ENCODE peak calls at places on chromosome 21, in six cellular contexts. K, Z, D, B, T and Y are unnamed samples.

GRCh38 chr21:39660596-39660995 is 47.9 kb downstream of the B3GALT5 start:
- DNase-seq in K (peak), Z (no peak), D (peak), B (peak), T (no peak), Y (peak)

GRCh38 chr21:34187935-34188334 is 114.6 kb downstream of the MRPS6 start:
- DNase-seq in K (no peak), Z (no peak), D (no peak), B (peak), T (no peak), Y (no peak)

GRCh38 chr21:44365967-44366585 is 12.7 kb downstream of the TRPM2 start:
- DNase-seq in K (peak), Z (peak), D (no peak), B (no peak), T (no peak), Y (no peak)

GRCh38 chr21:39319814-39320332 is 6.4 kb upstream of the BRWD1 start:
- DNase-seq in K (no peak), Z (no peak), D (no peak), B (peak), T (no peak), Y (no peak)

GRCh38 chr21:38476385-38476784 is 21.9 kb downstream of the ERG start:
- DNase-seq in K (no peak), Z (no peak), D (no peak), B (no peak), T (no peak), Y (no peak)

GRCh38 chr21:37450385-37451044 is 83.9 kb downstream of the DYRK1A start:
- DNase-seq in K (no peak), Z (no peak), D (no peak), B (peak), T (no peak), Y (no peak)

GRCh38 chr21:18529253-18529652 is 125.7 kb upstream of the TMPRSS15 start:
- DNase-seq in K (no peak), Z (no peak), D (peak), B (peak), T (no peak), Y (peak)

GRCh38 chr21:42513985-42514882 is 582 bp downstream of the SLC37A1 start:
- DNase-seq in K (peak), Z (peak), D (no peak), B (no peak), T (peak), Y (peak)

GRCh38 chr21:44024257-44024656 is 12.1 kb downstream of the TRAPPC10 start:
- DNase-seq in K (no peak), Z (no peak), D (no peak), B (no peak), T (no peak), Y (no peak)

GRCh38 chr21:41568606-41569385 is 60.8 kb upstream of the TMPRSS2 start:
- DNase-seq in K (no peak), Z (no peak), D (no peak), B (no peak), T (no peak), Y (no peak)

GRCh38 chr21:44872568-44873355 is 728 bp downstream of the PTTG1IP start:
- DNase-seq in K (peak), Z (peak), D (no peak), B (no peak), T (no peak), Y (peak)

GRCh38 chr21:44375686-44376320 is 22.4 kb downstream of the TRPM2 start:
- DNase-seq in K (peak), Z (no peak), D (no peak), B (no peak), T (no peak), Y (no peak)

GRCh38 chr21:42627527-42628289 is 25.7 kb upstream of the PDE9A start:
- DNase-seq in K (peak), Z (peak), D (no peak), B (no peak), T (no peak), Y (no peak)

GRCh38 chr21:43322805-43323204 is 104.1 kb downstream of the SIK1 start:
- DNase-seq in K (no peak), Z (no peak), D (no peak), B (no peak), T (no peak), Y (no peak)

GRCh38 chr21:29712818-29713217 is 227.0 kb downstream of the GRIK1 start:
- DNase-seq in K (no peak), Z (no peak), D (no peak), B (no peak), T (no peak), Y (no peak)

GRCh38 chr21:46083271-46084040 is 14.5 kb upstream of the COL6A2 start:
- DNase-seq in K (peak), Z (peak), D (no peak), B (peak), T (no peak), Y (peak)

GRCh38 chr21:44957901-44958451 is 18.1 kb downstream of the SLX9 start:
- DNase-seq in K (no peak), Z (peak), D (no peak), B (no peak), T (no peak), Y (no peak)

GRCh38 chr21:37257526-37257966 is 9.6 kb downstream of the VPS26C start:
- DNase-seq in K (no peak), Z (peak), D (peak), B (peak), T (no peak), Y (no peak)

GRCh38 chr21:29164330-29164942 is 34.0 kb downstream of the MAP3K7CL start:
- DNase-seq in K (no peak), Z (no peak), D (peak), B (peak), T (no peak), Y (peak)

GRCh38 chr21:41647806-41648561 is 118.9 kb downstream of the RIPK4 start:
- DNase-seq in K (no peak), Z (no peak), D (no peak), B (peak), T (no peak), Y (no peak)

GRCh38 chr21:43779660-43780059 is 3.6 kb upstream of the CSTB start:
- DNase-seq in K (no peak), Z (no peak), D (no peak), B (no peak), T (no peak), Y (no peak)

GRCh38 chr21:32727728-32728454 is at the start of gene SYNJ1:
- DNase-seq in K (peak), Z (peak), D (peak), B (peak), T (peak), Y (peak)

GRCh38 chr21:42219606-42220137 is 732 bp downstream of the ABCG1 start:
- DNase-seq in K (peak), Z (peak), D (peak), B (no peak), T (no peak), Y (peak)